ENCODE peak calls at places on chromosomes 1 and 21, in ten cellular contexts. One of them, this sample, is unnamed.
A peak's percentile ranks its signal among the peaks of the same experiment; 100 is the strongest.

GRCh38 chr1:166701603-166702090 is 137.6 kb upstream of the POGK start:
- DNase-seq in bronchial epithelial cell: no peak
- DNase-seq in NCI-H510A: no peak
- DNase-seq in stromal cell of bone marrow: no peak
- DNase-seq in BJ: no peak
- DNase-seq in T follicular helper cell: no peak
- DNase-seq in ACHN: no peak
- DNase-seq in IMR-90: no peak
- DNase-seq in ELR: no peak
- DNase-seq in AG08396: no peak
- DNase-seq in this sample: no peak

GRCh38 chr21:40386301-40386911 is 460.6 kb downstream of the DSCAM start:
- DNase-seq in IMR-90: no peak
- DNase-seq in ELR: peak; percentile 1
- DNase-seq in bronchial epithelial cell: peak; percentile 18
- DNase-seq in NCI-H510A: no peak
- DNase-seq in ACHN: peak; percentile 38
- DNase-seq in stromal cell of bone marrow: no peak
- DNase-seq in AG08396: peak; percentile 8
- DNase-seq in BJ: no peak
- DNase-seq in T follicular helper cell: no peak
- DNase-seq in this sample: no peak

GRCh38 chr1:86913399-86913895 is 479 bp downstream of the SELENOF start:
- DNase-seq in bronchial epithelial cell: peak; percentile 33
- DNase-seq in ELR: peak; percentile 69
- DNase-seq in BJ: no peak
- DNase-seq in T follicular helper cell: peak; percentile 12
- DNase-seq in ACHN: peak; percentile 58
- DNase-seq in IMR-90: peak; percentile 48
- DNase-seq in AG08396: peak; percentile 22
- DNase-seq in stromal cell of bone marrow: no peak
- DNase-seq in NCI-H510A: peak; percentile 30
- DNase-seq in this sample: peak; percentile 54

GRCh38 chr1:109283748-109284600 is 1.0 kb upstream of the PSRC1 start:
- DNase-seq in BJ: no peak
- DNase-seq in NCI-H510A: no peak
- DNase-seq in T follicular helper cell: no peak
- DNase-seq in ACHN: no peak
- DNase-seq in IMR-90: no peak
- DNase-seq in AG08396: no peak
- DNase-seq in stromal cell of bone marrow: no peak
- DNase-seq in ELR: no peak
- DNase-seq in bronchial epithelial cell: no peak
- DNase-seq in this sample: no peak

GRCh38 chr1:6269997-6270401 is 9.1 kb upstream of the GPR153 start:
- DNase-seq in bronchial epithelial cell: no peak
- DNase-seq in NCI-H510A: peak; percentile 96
- DNase-seq in stromal cell of bone marrow: no peak
- DNase-seq in AG08396: no peak
- DNase-seq in BJ: no peak
- DNase-seq in IMR-90: no peak
- DNase-seq in T follicular helper cell: no peak
- DNase-seq in ELR: no peak
- DNase-seq in ACHN: no peak
- DNase-seq in this sample: no peak

GRCh38 chr1:51170342-51170741 is 65.7 kb upstream of the RNF11 start:
- DNase-seq in NCI-H510A: no peak
- DNase-seq in ACHN: no peak
- DNase-seq in T follicular helper cell: no peak
- DNase-seq in IMR-90: peak; percentile 47
- DNase-seq in bronchial epithelial cell: peak; percentile 98
- DNase-seq in ELR: peak; percentile 71
- DNase-seq in stromal cell of bone marrow: no peak
- DNase-seq in BJ: no peak
- DNase-seq in AG08396: no peak
- DNase-seq in this sample: no peak

GRCh38 chr1:246624091-246624490 is 57.8 kb downstream of the CNST start:
- DNase-seq in BJ: no peak
- DNase-seq in IMR-90: no peak
- DNase-seq in T follicular helper cell: no peak
- DNase-seq in stromal cell of bone marrow: no peak
- DNase-seq in ELR: no peak
- DNase-seq in bronchial epithelial cell: no peak
- DNase-seq in NCI-H510A: no peak
- DNase-seq in ACHN: no peak
- DNase-seq in AG08396: no peak
- DNase-seq in this sample: no peak

GRCh38 chr1:47232187-47232874 is at the start of gene TAL1:
- DNase-seq in ACHN: no peak
- DNase-seq in BJ: no peak
- DNase-seq in ELR: no peak
- DNase-seq in T follicular helper cell: no peak
- DNase-seq in AG08396: peak; percentile 11
- DNase-seq in NCI-H510A: no peak
- DNase-seq in stromal cell of bone marrow: no peak
- DNase-seq in bronchial epithelial cell: no peak
- DNase-seq in IMR-90: no peak
- DNase-seq in this sample: peak; percentile 66

GRCh38 chr1:47707887-47708535 is 270.2 kb downstream of the FOXD2 start:
- DNase-seq in NCI-H510A: no peak
- DNase-seq in AG08396: no peak
- DNase-seq in ELR: no peak
- DNase-seq in T follicular helper cell: no peak
- DNase-seq in stromal cell of bone marrow: no peak
- DNase-seq in IMR-90: no peak
- DNase-seq in BJ: no peak
- DNase-seq in bronchial epithelial cell: no peak
- DNase-seq in ACHN: no peak
- DNase-seq in this sample: no peak

GRCh38 chr1:209375681-209376360 is 207.7 kb upstream of the CAMK1G start:
- DNase-seq in NCI-H510A: no peak
- DNase-seq in AG08396: no peak
- DNase-seq in BJ: no peak
- DNase-seq in T follicular helper cell: no peak
- DNase-seq in stromal cell of bone marrow: no peak
- DNase-seq in bronchial epithelial cell: peak; percentile 74
- DNase-seq in ACHN: peak; percentile 43
- DNase-seq in IMR-90: peak; percentile 71
- DNase-seq in ELR: peak; percentile 70
- DNase-seq in this sample: no peak

GRCh38 chr1:109322974-109323373 is 16.2 kb upstream of the MYBPHL start:
- DNase-seq in ELR: no peak
- DNase-seq in bronchial epithelial cell: no peak
- DNase-seq in stromal cell of bone marrow: no peak
- DNase-seq in IMR-90: no peak
- DNase-seq in BJ: no peak
- DNase-seq in ACHN: no peak
- DNase-seq in AG08396: no peak
- DNase-seq in NCI-H510A: no peak
- DNase-seq in T follicular helper cell: no peak
- DNase-seq in this sample: no peak

GRCh38 chr21:42159560-42160110 is 59.3 kb upstream of the ABCG1 start:
- DNase-seq in T follicular helper cell: no peak
- DNase-seq in ACHN: no peak
- DNase-seq in ELR: no peak
- DNase-seq in IMR-90: no peak
- DNase-seq in BJ: no peak
- DNase-seq in AG08396: no peak
- DNase-seq in stromal cell of bone marrow: no peak
- DNase-seq in bronchial epithelial cell: no peak
- DNase-seq in NCI-H510A: no peak
- DNase-seq in this sample: no peak

GRCh38 chr1:152179566-152179965 is 20.5 kb upstream of the RPTN start:
- DNase-seq in T follicular helper cell: no peak
- DNase-seq in BJ: no peak
- DNase-seq in stromal cell of bone marrow: no peak
- DNase-seq in ELR: peak; percentile 16
- DNase-seq in bronchial epithelial cell: peak; percentile 70
- DNase-seq in IMR-90: no peak
- DNase-seq in NCI-H510A: no peak
- DNase-seq in AG08396: no peak
- DNase-seq in ACHN: no peak
- DNase-seq in this sample: no peak

GRCh38 chr1:245835386-245835785 is 671.7 kb downstream of the SMYD3 start:
- DNase-seq in bronchial epithelial cell: no peak
- DNase-seq in T follicular helper cell: no peak
- DNase-seq in AG08396: no peak
- DNase-seq in NCI-H510A: no peak
- DNase-seq in stromal cell of bone marrow: no peak
- DNase-seq in BJ: no peak
- DNase-seq in IMR-90: no peak
- DNase-seq in ELR: no peak
- DNase-seq in ACHN: no peak
- DNase-seq in this sample: no peak

GRCh38 chr21:42146821-42147220 is 72.1 kb upstream of the ABCG1 start:
- DNase-seq in ACHN: no peak
- DNase-seq in NCI-H510A: no peak
- DNase-seq in ELR: no peak
- DNase-seq in BJ: no peak
- DNase-seq in IMR-90: no peak
- DNase-seq in T follicular helper cell: no peak
- DNase-seq in bronchial epithelial cell: no peak
- DNase-seq in stromal cell of bone marrow: no peak
- DNase-seq in AG08396: no peak
- DNase-seq in this sample: no peak

GRCh38 chr1:170765712-170766330 is 101.9 kb downstream of the PRRX1 start:
- DNase-seq in ELR: peak; percentile 53
- DNase-seq in stromal cell of bone marrow: peak; percentile 52
- DNase-seq in BJ: no peak
- DNase-seq in NCI-H510A: no peak
- DNase-seq in bronchial epithelial cell: peak; percentile 34
- DNase-seq in IMR-90: peak; percentile 64
- DNase-seq in ACHN: peak; percentile 13
- DNase-seq in AG08396: peak; percentile 38
- DNase-seq in T follicular helper cell: no peak
- DNase-seq in this sample: peak; percentile 36

This sample was measured in lung microvascular endothelial cell.